ENCODE peak calls at places on chromosomes 11 and 22, in eight cellular contexts. N is kidney epithelial cell; K is cardiac muscle cell; J is bronchial epithelial cell; C is CD8-positive, alpha-beta T cell; L is WERI-Rb-1; U is Caco-2; P is mammary epithelial cell. S is an unnamed sample.
A peak's percentile ranks its signal among the peaks of the same experiment; 100 is the strongest.

GRCh38 chr11:64298966-64299846 is 952 bp upstream of the CATSPERZ start:
- DNase-seq in N (no peak), K (peak; percentile 42), J (no peak), C (no peak), L (no peak), U (no peak), P (no peak), S (no peak)

GRCh38 chr11:114058026-114058706 is 1.3 kb upstream of the ZBTB16 start:
- DNase-seq in N (no peak), K (peak; percentile 60), J (no peak), C (no peak), L (no peak), U (no peak), P (no peak), S (no peak)

GRCh38 chr22:46128606-46129005 is 21.7 kb upstream of the PPARA start:
- DNase-seq in N (no peak), K (no peak), J (no peak), C (no peak), L (no peak), U (no peak), P (no peak), S (no peak)

GRCh38 chr11:111759778-111760407 is 6.3 kb downstream of the PPP2R1B start:
- DNase-seq in N (no peak), K (no peak), J (no peak), C (no peak), L (no peak), U (no peak), P (no peak), S (no peak)

GRCh38 chr22:23245045-23245798 is 64.9 kb downstream of the BCR start:
- DNase-seq in N (no peak), K (no peak), J (peak; percentile 70), C (no peak), L (no peak), U (peak; percentile 75), P (peak; percentile 54), S (no peak)

GRCh38 chr22:23675502-23676415 is 15.1 kb upstream of the RGL4 start:
- DNase-seq in N (no peak), K (no peak), J (no peak), C (no peak), L (no peak), U (peak; percentile 57), P (no peak), S (no peak)

GRCh38 chr11:40204228-40204627 is 1255.2 kb downstream of the LRRC4C start:
- DNase-seq in N (no peak), K (no peak), J (no peak), C (no peak), L (no peak), U (no peak), P (no peak), S (no peak)

GRCh38 chr11:70746351-70746750 is 348.0 kb downstream of the CTTN start:
- DNase-seq in N (no peak), K (no peak), J (no peak), C (no peak), L (no peak), U (no peak), P (no peak), S (no peak)

GRCh38 chr11:47415949-47416472 is 7.6 kb downstream of the SLC39A13 start:
- DNase-seq in N (peak; percentile 69), K (peak; percentile 96), J (peak; percentile 85), C (no peak), L (no peak), U (no peak), P (peak; percentile 87), S (peak; percentile 73)

GRCh38 chr11:94769897-94770296 is 1.7 kb downstream of the AMOTL1 start:
- DNase-seq in N (no peak), K (no peak), J (no peak), C (no peak), L (no peak), U (no peak), P (no peak), S (no peak)

GRCh38 chr11:111000400-111001090 is 245.0 kb upstream of the POU2AF2 start:
- DNase-seq in N (no peak), K (peak; percentile 73), J (no peak), C (no peak), L (no peak), U (no peak), P (no peak), S (no peak)

GRCh38 chr11:62713343-62713742 is 5.9 kb downstream of the GNG3 start:
- DNase-seq in N (no peak), K (no peak), J (no peak), C (no peak), L (no peak), U (peak; percentile 89), P (no peak), S (no peak)

GRCh38 chr11:17412488-17413180 is 24.2 kb upstream of the KCNJ11 start:
- DNase-seq in N (no peak), K (no peak), J (no peak), C (no peak), L (peak; percentile 61), U (no peak), P (no peak), S (no peak)

GRCh38 chr11:68211546-68211945 is 1.6 kb downstream of the KMT5B start:
- DNase-seq in N (no peak), K (no peak), J (peak; percentile 18), C (no peak), L (no peak), U (no peak), P (no peak), S (no peak)

GRCh38 chr11:68213135-68213515 is at the start of gene KMT5B:
- DNase-seq in N (no peak), K (peak; percentile 74), J (no peak), C (no peak), L (no peak), U (no peak), P (no peak), S (no peak)

GRCh38 chr11:68214173-68215086 is 1.3 kb upstream of the KMT5B start:
- DNase-seq in N (no peak), K (no peak), J (no peak), C (no peak), L (peak; percentile 21), U (peak; percentile 54), P (no peak), S (no peak)

GRCh38 chr11:68213555-68214172 is 568 bp upstream of the KMT5B start:
- DNase-seq in N (peak; percentile 47), K (peak; percentile 99), J (peak; percentile 48), C (peak; percentile 94), L (peak; percentile 91), U (peak; percentile 95), P (peak; percentile 91), S (peak; percentile 33)

GRCh38 chr11:68212421-68213134 is 518 bp downstream of the KMT5B start:
- DNase-seq in N (no peak), K (peak; percentile 87), J (peak; percentile 21), C (peak; percentile 70), L (peak; percentile 55), U (peak; percentile 77), P (peak; percentile 69), S (no peak)
- TF ChIP-seq CTCF in N (no peak), K (no peak), J (no peak), C (no peak), L (peak; percentile 35), U (peak; percentile 47), P (peak; percentile 26), S (no peak)

GRCh38 chr11:3195251-3196160 is 23.1 kb downstream of the MRGPRG start:
- DNase-seq in N (no peak), K (peak; percentile 42), J (no peak), C (no peak), L (peak; percentile 60), U (no peak), P (no peak), S (no peak)
- H3K36me3 ChIP-seq in N (no peaks in the 10 kb centered on the region), K (no peaks in the 10 kb centered on the region), J (no peaks in the 10 kb centered on the region), C (no peaks in the 10 kb centered on the region), L (no peaks in the 10 kb centered on the region), U (no peaks in the 10 kb centered on the region), P (no peaks in the 10 kb centered on the region), S (no peaks in the 10 kb centered on the region)

GRCh38 chr11:65588199-65589054 is 7.2 kb downstream of the KCNK7 start:
- DNase-seq in N (no peak), K (peak; percentile 59), J (peak; percentile 41), C (peak; percentile 81), L (peak; percentile 78), U (no peak), P (no peak), S (no peak)

GRCh38 chr11:65591939-65592814 is 3.4 kb downstream of the KCNK7 start:
- DNase-seq in N (no peak), K (peak; percentile 38), J (no peak), C (no peak), L (no peak), U (no peak), P (no peak), S (no peak)

GRCh38 chr11:65592840-65593517 is 2.6 kb downstream of the KCNK7 start:
- DNase-seq in N (no peak), K (no peak), J (peak; percentile 79), C (no peak), L (no peak), U (no peak), P (peak; percentile 84), S (no peak)

GRCh38 chr11:65589444-65590239 is 6.0 kb downstream of the KCNK7 start:
- DNase-seq in N (no peak), K (no peak), J (no peak), C (no peak), L (no peak), U (no peak), P (no peak), S (no peak)

GRCh38 chr11:65590240-65590738 is 5.3 kb downstream of the KCNK7 start:
- DNase-seq in N (no peak), K (peak; percentile 50), J (no peak), C (no peak), L (no peak), U (no peak), P (no peak), S (no peak)
- H3K27me3 ChIP-seq in N (no peaks in the 10 kb centered on the region), K (peaks cover 25% of the 10 kb centered on the region), J (no peaks in the 10 kb centered on the region), C (no peaks in the 10 kb centered on the region), L (no peaks in the 10 kb centered on the region), U (no peaks in the 10 kb centered on the region), P (no peaks in the 10 kb centered on the region), S (no peaks in the 10 kb centered on the region)

GRCh38 chr11:124837491-124837856 is 27.8 kb upstream of the ROBO3 start:
- DNase-seq in N (peak; percentile 59), K (peak; percentile 90), J (peak; percentile 84), C (no peak), L (peak; percentile 50), U (peak; percentile 74), P (peak; percentile 71), S (peak; percentile 31)
- TF ChIP-seq CTCF in N (peak; percentile 69), K (peak; percentile 73), J (peak; percentile 64), C (no peak), L (peak; percentile 53), U (no peak), P (peak; percentile 77), S (peak; percentile 76)

GRCh38 chr22:20111045-20111688 is 4.7 kb upstream of the RANBP1 start:
- DNase-seq in N (no peak), K (peak; percentile 21), J (peak; percentile 11), C (no peak), L (peak; percentile 58), U (peak; percentile 40), P (no peak), S (no peak)
- H3K36me3 ChIP-seq in N (peaks cover 8% of the 10 kb centered on the region), K (peaks cover 31% of the 10 kb centered on the region), J (peaks cover 58% of the 10 kb centered on the region), C (peaks cover 38% of the 10 kb centered on the region), L (peaks cover 100% of the 10 kb centered on the region), U (peaks cover 5% of the 10 kb centered on the region), P (peaks cover 38% of the 10 kb centered on the region), S (peaks cover 67% of the 10 kb centered on the region)

GRCh38 chr22:25935266-25936058 is 193.5 kb downstream of the MYO18B start:
- DNase-seq in N (no peak), K (no peak), J (no peak), C (no peak), L (no peak), U (no peak), P (no peak), S (no peak)
- H3K27me3 ChIP-seq in N (no peaks in the 10 kb centered on the region), K (no peaks in the 10 kb centered on the region), J (no peaks in the 10 kb centered on the region), C (no peaks in the 10 kb centered on the region), L (no peaks in the 10 kb centered on the region), U (no peaks in the 10 kb centered on the region), P (no peaks in the 10 kb centered on the region), S (no peaks in the 10 kb centered on the region)